ENCODE peak calls at places on chromosome 22, in seven cellular contexts. M is neural crest cell; A is activated gamma-delta T cell treated with Interleukin-2 at 50 U/mL for 16 hours; W is Calu3; X is activated T-cell treated with anti-CD3 and anti-CD28 coated beads, Interleukin-2, amount 50 U/mL, for 48 hours; J is CD4-positive, alpha-beta memory T cell; L is ELR. V is an unnamed sample.

GRCh38 chr22:31496735-31497146 is 405 bp downstream of the SFI1 start:
- DNase-seq in J (no peak), W (no peak), M (no peak), A (peak), X (no peak), L (peak), V (peak)

GRCh38 chr22:19080853-19081252 is 41.4 kb downstream of the DGCR2 start:
- DNase-seq in A (no peak), W (no peak), L (no peak), M (no peak), J (no peak), X (no peak), V (no peak)

GRCh38 chr22:41966607-41967240 is 2.5 kb upstream of the SEPTIN3 start:
- DNase-seq in L (peak), W (peak), M (no peak), J (peak), X (peak), A (peak), V (peak)

GRCh38 chr22:44050766-44051747 is 27.0 kb downstream of the PARVB start:
- DNase-seq in M (no peak), X (no peak), L (no peak), W (no peak), A (no peak), J (no peak), V (peak)

GRCh38 chr22:46875089-46875488 is 112.6 kb downstream of the TBC1D22A start:
- DNase-seq in X (no peak), L (no peak), J (no peak), M (no peak), W (no peak), A (no peak), V (no peak)

GRCh38 chr22:19943665-19944026 is 2.0 kb upstream of the TXNRD2 start:
- DNase-seq in L (peak), W (no peak), X (no peak), M (no peak), A (no peak), J (no peak), V (no peak)

GRCh38 chr22:50119169-50119767 is 29.5 kb downstream of the MOV10L1 start:
- DNase-seq in J (no peak), A (no peak), M (no peak), W (no peak), X (no peak), L (no peak), V (no peak)

GRCh38 chr22:39430576-39431150 is 26.1 kb upstream of the MGAT3 start:
- DNase-seq in A (no peak), J (no peak), L (no peak), X (no peak), W (no peak), M (no peak), V (no peak)

GRCh38 chr22:50078761-50079160 is 6.5 kb downstream of the MLC1 start:
- DNase-seq in M (no peak), J (no peak), W (no peak), X (no peak), L (no peak), A (no peak), V (no peak)

GRCh38 chr22:47297261-47298016 is 535.0 kb downstream of the TBC1D22A start:
- DNase-seq in A (no peak), W (no peak), J (no peak), X (no peak), M (no peak), L (no peak), V (no peak)

GRCh38 chr22:40250608-40251007 is 72.9 kb downstream of the TNRC6B start:
- DNase-seq in L (no peak), M (no peak), X (peak), J (no peak), A (no peak), W (no peak), V (no peak)

GRCh38 chr22:43236401-43237166 is 49.6 kb upstream of the TTLL12 start:
- DNase-seq in M (no peak), X (no peak), W (no peak), L (no peak), A (no peak), J (no peak), V (no peak)

GRCh38 chr22:30444632-30445437 is 19.3 kb downstream of the MTFP1 start:
- DNase-seq in X (peak), J (peak), W (peak), L (peak), A (peak), M (peak), V (peak)

GRCh38 chr22:33299245-33299956 is 241.2 kb upstream of the SYN3 start:
- DNase-seq in A (no peak), L (no peak), J (no peak), X (no peak), M (no peak), W (no peak), V (no peak)

GRCh38 chr22:46010951-46011626 is 34.1 kb upstream of the WNT7B start:
- DNase-seq in W (no peak), J (no peak), M (no peak), L (no peak), A (no peak), X (no peak), V (no peak)

GRCh38 chr22:22605074-22605404 is 39.4 kb upstream of the GGTLC2 start:
- DNase-seq in W (no peak), A (no peak), M (no peak), J (no peak), X (no peak), L (no peak), V (no peak)

GRCh38 chr22:42641801-42642413 is 1.5 kb upstream of the ATP5MGL start:
- DNase-seq in J (no peak), W (no peak), A (no peak), L (no peak), X (no peak), M (no peak), V (no peak)

GRCh38 chr22:43843783-43844530 is 18.4 kb downstream of the SULT4A1 start:
- DNase-seq in M (no peak), X (no peak), J (no peak), W (no peak), L (no peak), A (no peak), V (no peak)

GRCh38 chr22:47134222-47134621 is 371.8 kb downstream of the TBC1D22A start:
- DNase-seq in J (no peak), X (no peak), L (no peak), A (no peak), M (no peak), W (no peak), V (no peak)

GRCh38 chr22:36356708-36357694 is 30.8 kb downstream of the MYH9 start:
- DNase-seq in A (peak), X (peak), L (peak), W (no peak), M (no peak), J (peak), V (no peak)

GRCh38 chr22:43147821-43148220 is 3.5 kb upstream of the TSPO start:
- DNase-seq in M (no peak), X (no peak), L (no peak), J (no peak), W (no peak), A (no peak), V (no peak)

GRCh38 chr22:38133331-38133730 is 22.8 kb upstream of the BAIAP2L2 start:
- DNase-seq in A (no peak), J (no peak), W (no peak), X (no peak), M (no peak), L (no peak), V (no peak)

GRCh38 chr22:49826603-49827306 is 918 bp downstream of the BRD1 start:
- DNase-seq in W (peak), J (peak), M (no peak), L (peak), X (peak), A (no peak), V (peak)

GRCh38 chr22:41050873-41051272 is 41.5 kb upstream of the EP300 start:
- DNase-seq in W (no peak), L (peak), M (no peak), J (no peak), X (no peak), A (no peak), V (no peak)

GRCh38 chr22:30238661-30239420 is 7.7 kb downstream of the LIF start:
- DNase-seq in W (peak), M (no peak), X (no peak), A (no peak), J (no peak), L (no peak), V (no peak)

GRCh38 chr22:23553922-23554870 is 25.9 kb downstream of the IGLL1 start:
- DNase-seq in W (no peak), L (no peak), M (no peak), X (no peak), A (no peak), J (no peak), V (no peak)

GRCh38 chr22:48077699-48078098 is 1315.2 kb downstream of the TBC1D22A start:
- DNase-seq in M (no peak), A (no peak), J (no peak), L (no peak), X (no peak), W (no peak), V (no peak)

GRCh38 chr22:38033522-38034277 is 23.5 kb upstream of the PICK1 start:
- DNase-seq in X (no peak), L (no peak), J (no peak), M (no peak), A (no peak), W (no peak), V (no peak)

GRCh38 chr22:49547751-49548239 is 279.9 kb downstream of the BRD1 start:
- DNase-seq in J (no peak), W (peak), M (no peak), X (no peak), A (no peak), L (no peak), V (no peak)

GRCh38 chr22:30392661-30393321 is 4.0 kb upstream of the SEC14L2 start:
- DNase-seq in L (peak), J (no peak), X (no peak), A (no peak), M (no peak), W (no peak), V (no peak)

GRCh38 chr22:42369250-42370041 is 62.8 kb downstream of the NFAM1 start:
- DNase-seq in X (peak), L (peak), A (peak), W (peak), M (peak), J (peak), V (peak)

GRCh38 chr22:35599364-35599763 is 17.8 kb downstream of the MB start:
- DNase-seq in A (no peak), M (no peak), W (no peak), J (no peak), X (no peak), L (no peak), V (no peak)

GRCh38 chr22:20001082-20001638 is 15.5 kb downstream of the ARVCF start:
- DNase-seq in J (no peak), W (no peak), L (peak), M (no peak), X (no peak), A (no peak), V (no peak)

GRCh38 chr22:37263966-37264887 is 18.1 kb upstream of the CYTH4 start:
- DNase-seq in W (no peak), J (no peak), X (peak), A (no peak), L (no peak), M (no peak), V (no peak)

GRCh38 chr22:31917227-31917921 is 27.0 kb upstream of the YWHAH start:
- DNase-seq in X (peak), A (no peak), J (no peak), M (no peak), W (no peak), L (no peak), V (no peak)

GRCh38 chr22:46432164-46433068 is 96.9 kb downstream of the TRMU start:
- DNase-seq in W (no peak), X (peak), M (no peak), A (peak), J (peak), L (no peak), V (no peak)

GRCh38 chr22:36467042-36467810 is 14.2 kb downstream of the TXN2 start:
- DNase-seq in X (no peak), L (peak), A (no peak), W (no peak), J (no peak), M (no peak), V (no peak)

GRCh38 chr22:41343300-41343699 is 38.4 kb upstream of the TEF start:
- DNase-seq in L (no peak), J (no peak), X (no peak), A (no peak), W (no peak), M (no peak), V (no peak)

GRCh38 chr22:48587236-48587865 is 1240.3 kb downstream of the BRD1 start:
- DNase-seq in J (no peak), M (no peak), W (no peak), L (no peak), X (no peak), A (no peak), V (no peak)

GRCh38 chr22:49673048-49673447 is 154.6 kb downstream of the BRD1 start:
- DNase-seq in L (no peak), X (no peak), M (no peak), A (no peak), J (no peak), W (no peak), V (no peak)